ENCODE peak calls at places on chromosomes 5 and 9, in nine cellular contexts. D is stimulated activated CD4-positive, alpha-beta T cell treated with anti-CD3 and anti-CD28 coated beads, Interleukin-12 subunit alpha, Interleukin-12 subunit beta, amount 100 ng/mL, for 48 hours; S is fibroblast of the aortic adventitia; M is non-pigmented ciliary epithelial cell; A is NCI-H1092 treated with DMSO at 0.1 percent for 48 hours; F is HCEC 1CT; X is neuronal stem cell; L is PC-9; T is mesenchymal stem cell. P is an unnamed sample.

GRCh38 chr9:98775831-98776441 is 20.4 kb downstream of the ANKS6 start:
- DNase-seq in D (peak; percentile 37), S (peak; percentile 76), M (peak; percentile 42), A (peak; percentile 50), F (peak; percentile 59), X (peak; percentile 65), L (no peak), T (peak; percentile 76), P (peak; percentile 89)

GRCh38 chr5:466661-467310 is 23.8 kb downstream of the EXOC3 start:
- DNase-seq in D (no peak), S (no peak), M (no peak), A (no peak), F (no peak), X (no peak), L (no peak), T (no peak), P (no peak)

GRCh38 chr9:75826292-75826691 is 64.2 kb upstream of the PCSK5 start:
- DNase-seq in D (no peak), S (no peak), M (no peak), A (no peak), F (no peak), X (no peak), L (no peak), T (no peak), P (no peak)

GRCh38 chr5:93340881-93341280 is 240.1 kb downstream of the NR2F1-AS1 start:
- DNase-seq in D (no peak), S (peak; percentile 40), M (no peak), A (no peak), F (no peak), X (no peak), L (no peak), T (no peak), P (no peak)

GRCh38 chr5:180603076-180603591 is 11.8 kb upstream of the SCGB3A1 start:
- DNase-seq in D (no peak), S (no peak), M (no peak), A (no peak), F (no peak), X (no peak), L (no peak), T (no peak), P (no peak)

GRCh38 chr9:127530206-127530941 is 79.1 kb downstream of the LRSAM1 start:
- DNase-seq in D (no peak), S (no peak), M (no peak), A (no peak), F (no peak), X (no peak), L (no peak), T (no peak), P (no peak)

GRCh38 chr9:107425110-107426025 is 64.2 kb downstream of the KLF4 start:
- DNase-seq in D (peak; percentile 52), S (peak; percentile 85), M (no peak), A (no peak), F (peak; percentile 15), X (peak; percentile 56), L (no peak), T (peak; percentile 60), P (peak; percentile 65)

GRCh38 chr5:131019601-131020315 is 145.3 kb downstream of the HINT1 start:
- DNase-seq in D (no peak), S (no peak), M (no peak), A (no peak), F (no peak), X (no peak), L (no peak), T (no peak), P (no peak)

GRCh38 chr9:123807241-123807640 is 122.7 kb downstream of the DENND1A start:
- DNase-seq in D (no peak), S (peak; percentile 9), M (no peak), A (no peak), F (no peak), X (no peak), L (no peak), T (no peak), P (no peak)